ENCODE peak calls at places on chromosomes 7 and 10, in four cellular contexts. One of them, this sample, is unnamed.

GRCh38 chr7:154338709-154339108 is 286.5 kb downstream of the DPP6 start:
- DNase-seq in NCI-H2081: no peak
- DNase-seq in anterior cingulate cortex: no peak
- DNase-seq in cardiac fibroblast: no peak
- DNase-seq in this sample: no peak

GRCh38 chr7:115232041-115232440 is 310.1 kb downstream of the MDFIC start:
- DNase-seq in NCI-H2081: no peak
- DNase-seq in anterior cingulate cortex: no peak
- DNase-seq in cardiac fibroblast: peak; percentile 22
- DNase-seq in this sample: no peak

GRCh38 chr10:6070647-6071046 is 8.5 kb upstream of the IL2RA start:
- DNase-seq in NCI-H2081: no peak
- DNase-seq in anterior cingulate cortex: no peak
- DNase-seq in cardiac fibroblast: no peak
- DNase-seq in this sample: no peak

GRCh38 chr10:15719062-15719898 is 442 bp downstream of the ITGA8 start:
- DNase-seq in NCI-H2081: no peak
- DNase-seq in anterior cingulate cortex: no peak
- DNase-seq in cardiac fibroblast: peak; percentile 9
- DNase-seq in this sample: no peak

GRCh38 chr10:114285961-114286441 is 46.9 kb downstream of the VWA2 start:
- DNase-seq in NCI-H2081: no peak
- DNase-seq in anterior cingulate cortex: no peak
- DNase-seq in cardiac fibroblast: no peak
- DNase-seq in this sample: no peak

GRCh38 chr7:50362142-50362541 is 57.6 kb downstream of the IKZF1 start:
- DNase-seq in NCI-H2081: no peak
- DNase-seq in anterior cingulate cortex: no peak
- DNase-seq in cardiac fibroblast: no peak
- DNase-seq in this sample: no peak

GRCh38 chr7:102291056-102291915 is 4.6 kb downstream of the SH2B2 start:
- DNase-seq in NCI-H2081: no peak
- DNase-seq in anterior cingulate cortex: no peak
- DNase-seq in cardiac fibroblast: no peak
- DNase-seq in this sample: peak; percentile 74

GRCh38 chr7:150502519-150502918 is 12.2 kb upstream of the GIMAP7 start:
- DNase-seq in NCI-H2081: no peak
- DNase-seq in anterior cingulate cortex: no peak
- DNase-seq in cardiac fibroblast: no peak
- DNase-seq in this sample: no peak

GRCh38 chr7:101819183-101819582 is 1.8 kb downstream of the CUX1 start:
- DNase-seq in NCI-H2081: no peak
- DNase-seq in anterior cingulate cortex: no peak
- DNase-seq in cardiac fibroblast: no peak
- DNase-seq in this sample: no peak

GRCh38 chr10:32937824-32938482 is 20.1 kb downstream of the ITGB1 start:
- DNase-seq in NCI-H2081: no peak
- DNase-seq in anterior cingulate cortex: no peak
- DNase-seq in cardiac fibroblast: peak; percentile 64
- DNase-seq in this sample: no peak

GRCh38 chr7:90988523-90988922 is 275.7 kb upstream of the FZD1 start:
- DNase-seq in NCI-H2081: peak; percentile 67
- DNase-seq in anterior cingulate cortex: no peak
- DNase-seq in cardiac fibroblast: no peak
- DNase-seq in this sample: no peak

GRCh38 chr10:86684305-86684704 is 16.0 kb downstream of the LDB3 start:
- DNase-seq in NCI-H2081: no peak
- DNase-seq in anterior cingulate cortex: no peak
- DNase-seq in cardiac fibroblast: no peak
- DNase-seq in this sample: no peak

GRCh38 chr10:116263870-116264269 is 9.1 kb downstream of the GFRA1 start:
- DNase-seq in NCI-H2081: no peak
- DNase-seq in anterior cingulate cortex: no peak
- DNase-seq in cardiac fibroblast: no peak
- DNase-seq in this sample: no peak

GRCh38 chr10:102090772-102091171 is 25.6 kb downstream of the HPS6 start:
- DNase-seq in NCI-H2081: no peak
- DNase-seq in anterior cingulate cortex: no peak
- DNase-seq in cardiac fibroblast: peak; percentile 28
- DNase-seq in this sample: no peak

GRCh38 chr7:93055543-93056107 is 62.2 kb downstream of the SAMD9 start:
- DNase-seq in NCI-H2081: peak; percentile 25
- DNase-seq in anterior cingulate cortex: no peak
- DNase-seq in cardiac fibroblast: peak; percentile 65
- DNase-seq in this sample: peak; percentile 41

GRCh38 chr10:25831138-25831537 is 102.9 kb upstream of the MYO3A start:
- DNase-seq in NCI-H2081: no peak
- DNase-seq in anterior cingulate cortex: no peak
- DNase-seq in cardiac fibroblast: no peak
- DNase-seq in this sample: no peak

GRCh38 chr7:138890782-138891445 is 90.3 kb downstream of the KIAA1549 start:
- DNase-seq in NCI-H2081: peak; percentile 22
- DNase-seq in anterior cingulate cortex: no peak
- DNase-seq in cardiac fibroblast: no peak
- DNase-seq in this sample: no peak

GRCh38 chr10:71753091-71753959 is 20.0 kb downstream of the VSIR start:
- DNase-seq in NCI-H2081: no peak
- DNase-seq in anterior cingulate cortex: no peak
- DNase-seq in cardiac fibroblast: no peak
- DNase-seq in this sample: no peak

GRCh38 chr7:17640730-17641377 is 299.4 kb downstream of the SNX13 start:
- DNase-seq in NCI-H2081: peak; percentile 50
- DNase-seq in anterior cingulate cortex: no peak
- DNase-seq in cardiac fibroblast: peak; percentile 73
- DNase-seq in this sample: peak; percentile 30

GRCh38 chr10:32963102-32963501 is 5.1 kb upstream of the ITGB1 start:
- DNase-seq in NCI-H2081: no peak
- DNase-seq in anterior cingulate cortex: no peak
- DNase-seq in cardiac fibroblast: peak; percentile 92
- DNase-seq in this sample: no peak

GRCh38 chr10:97888641-97889262 is 39.1 kb downstream of the GOLGA7B start:
- DNase-seq in NCI-H2081: peak; percentile 19
- DNase-seq in anterior cingulate cortex: no peak
- DNase-seq in cardiac fibroblast: peak; percentile 15
- DNase-seq in this sample: no peak

GRCh38 chr7:51376420-51377092 is 59.9 kb upstream of the COBL start:
- DNase-seq in NCI-H2081: no peak
- DNase-seq in anterior cingulate cortex: no peak
- DNase-seq in cardiac fibroblast: peak; percentile 9
- DNase-seq in this sample: no peak

GRCh38 chr7:139676390-139676789 is 101.4 kb downstream of the HIPK2 start:
- DNase-seq in NCI-H2081: no peak
- DNase-seq in anterior cingulate cortex: no peak
- DNase-seq in cardiac fibroblast: no peak
- DNase-seq in this sample: no peak

GRCh38 chr7:27201231-27202017 is 1.5 kb upstream of the HOXA13 start:
- DNase-seq in NCI-H2081: no peak
- DNase-seq in anterior cingulate cortex: no peak
- DNase-seq in cardiac fibroblast: no peak
- DNase-seq in this sample: peak; percentile 54

GRCh38 chr10:110355181-110355831 is 50.6 kb upstream of the SMNDC1 start:
- DNase-seq in NCI-H2081: no peak
- DNase-seq in anterior cingulate cortex: no peak
- DNase-seq in cardiac fibroblast: no peak
- DNase-seq in this sample: peak; percentile 84

GRCh38 chr10:102230264-102230860 is 4.3 kb downstream of the ELOVL3 start:
- DNase-seq in NCI-H2081: peak; percentile 68
- DNase-seq in anterior cingulate cortex: no peak
- DNase-seq in cardiac fibroblast: peak; percentile 60
- DNase-seq in this sample: peak; percentile 45

GRCh38 chr10:83607959-83608745 is 531.2 kb upstream of the GHITM start:
- DNase-seq in NCI-H2081: no peak
- DNase-seq in anterior cingulate cortex: no peak
- DNase-seq in cardiac fibroblast: peak; percentile 76
- DNase-seq in this sample: no peak

This sample was measured in germinal center.